ENCODE peak calls at places on chromosomes 11 and 22, in nine cellular contexts. One of them, this sample, is unnamed.

GRCh38 chr11:131987703-131988102 is 617.3 kb downstream of the NTM start:
- DNase-seq in gastrocnemius medialis: no peak
- DNase-seq in thoracic aorta: no peak
- DNase-seq in GM23338: no peak
- DNase-seq in neural progenitor cell: no peak
- DNase-seq in body of pancreas: no peak
- DNase-seq in A549: no peak
- DNase-seq in HepG2: no peak
- DNase-seq in cardiac muscle cell: no peak
- DNase-seq in this sample: no peak

GRCh38 chr22:29553391-29554224 is at the start of gene THOC5:
- DNase-seq in HepG2: peak; percentile 96
- DNase-seq in neural progenitor cell: peak; percentile 96
- DNase-seq in gastrocnemius medialis: peak; percentile 91
- DNase-seq in body of pancreas: peak; percentile 95
- DNase-seq in A549: peak; percentile 88
- DNase-seq in thoracic aorta: peak; percentile 74
- DNase-seq in GM23338: peak; percentile 98
- DNase-seq in cardiac muscle cell: peak; percentile 97
- DNase-seq in this sample: peak; percentile 92

GRCh38 chr11:65654375-65655349 is 8.1 kb downstream of the RELA start:
- DNase-seq in body of pancreas: no peak
- DNase-seq in GM23338: no peak
- DNase-seq in HepG2: no peak
- DNase-seq in cardiac muscle cell: no peak
- DNase-seq in neural progenitor cell: no peak
- DNase-seq in thoracic aorta: no peak
- DNase-seq in A549: no peak
- DNase-seq in gastrocnemius medialis: no peak
- DNase-seq in this sample: no peak

GRCh38 chr11:84905411-84905810 is 721.7 kb downstream of the DLG2 start:
- DNase-seq in HepG2: no peak
- DNase-seq in GM23338: no peak
- DNase-seq in body of pancreas: no peak
- DNase-seq in A549: no peak
- DNase-seq in gastrocnemius medialis: no peak
- DNase-seq in cardiac muscle cell: no peak
- DNase-seq in neural progenitor cell: no peak
- DNase-seq in thoracic aorta: no peak
- DNase-seq in this sample: no peak

GRCh38 chr22:43831561-43832392 is 19.7 kb upstream of the EFCAB6 start:
- DNase-seq in cardiac muscle cell: no peak
- DNase-seq in HepG2: no peak
- DNase-seq in A549: no peak
- DNase-seq in body of pancreas: no peak
- DNase-seq in GM23338: no peak
- DNase-seq in thoracic aorta: no peak
- DNase-seq in neural progenitor cell: no peak
- DNase-seq in gastrocnemius medialis: no peak
- DNase-seq in this sample: no peak

GRCh38 chr11:35006389-35007128 is 90.1 kb downstream of the PDHX start:
- DNase-seq in A549: no peak
- DNase-seq in neural progenitor cell: no peak
- DNase-seq in GM23338: no peak
- DNase-seq in HepG2: no peak
- DNase-seq in thoracic aorta: no peak
- DNase-seq in body of pancreas: no peak
- DNase-seq in cardiac muscle cell: no peak
- DNase-seq in gastrocnemius medialis: no peak
- DNase-seq in this sample: no peak

GRCh38 chr11:19740586-19740985 is 27.9 kb downstream of the NAV2 start:
- DNase-seq in body of pancreas: no peak
- DNase-seq in HepG2: no peak
- DNase-seq in thoracic aorta: no peak
- DNase-seq in A549: no peak
- DNase-seq in neural progenitor cell: no peak
- DNase-seq in GM23338: peak; percentile 25
- DNase-seq in gastrocnemius medialis: no peak
- DNase-seq in cardiac muscle cell: no peak
- DNase-seq in this sample: no peak

GRCh38 chr11:74004694-74005615 is 3.9 kb downstream of the UCP3 start:
- DNase-seq in thoracic aorta: no peak
- DNase-seq in body of pancreas: no peak
- DNase-seq in neural progenitor cell: no peak
- DNase-seq in cardiac muscle cell: no peak
- DNase-seq in gastrocnemius medialis: no peak
- DNase-seq in HepG2: no peak
- DNase-seq in A549: no peak
- DNase-seq in GM23338: no peak
- DNase-seq in this sample: no peak

GRCh38 chr11:74820763-74821162 is 72.1 kb downstream of the RNF169 start:
- DNase-seq in A549: no peak
- DNase-seq in body of pancreas: no peak
- DNase-seq in GM23338: no peak
- DNase-seq in neural progenitor cell: no peak
- DNase-seq in gastrocnemius medialis: no peak
- DNase-seq in HepG2: peak; percentile 8
- DNase-seq in cardiac muscle cell: peak; percentile 87
- DNase-seq in thoracic aorta: no peak
- DNase-seq in this sample: no peak

GRCh38 chr11:43643898-43644625 is 36.5 kb upstream of the HSD17B12 start:
- DNase-seq in body of pancreas: peak; percentile 90
- DNase-seq in gastrocnemius medialis: peak; percentile 74
- DNase-seq in GM23338: peak; percentile 96
- DNase-seq in cardiac muscle cell: peak; percentile 87
- DNase-seq in thoracic aorta: peak; percentile 47
- DNase-seq in HepG2: peak; percentile 77
- DNase-seq in A549: peak; percentile 86
- DNase-seq in neural progenitor cell: peak; percentile 93
- DNase-seq in this sample: peak; percentile 82

GRCh38 chr11:7486731-7487130 is 1.4 kb downstream of the OLFML1 start:
- DNase-seq in A549: no peak
- DNase-seq in HepG2: no peak
- DNase-seq in GM23338: no peak
- DNase-seq in thoracic aorta: no peak
- DNase-seq in gastrocnemius medialis: no peak
- DNase-seq in cardiac muscle cell: peak; percentile 10
- DNase-seq in body of pancreas: no peak
- DNase-seq in neural progenitor cell: no peak
- DNase-seq in this sample: no peak

GRCh38 chr11:133712235-133712634 is 133.1 kb downstream of the SPATA19 start:
- DNase-seq in cardiac muscle cell: no peak
- DNase-seq in GM23338: peak; percentile 40
- DNase-seq in body of pancreas: no peak
- DNase-seq in A549: no peak
- DNase-seq in HepG2: no peak
- DNase-seq in thoracic aorta: no peak
- DNase-seq in gastrocnemius medialis: no peak
- DNase-seq in neural progenitor cell: no peak
- DNase-seq in this sample: no peak

GRCh38 chr11:64101461-64101860 is 64.5 kb downstream of the MACROD1 start:
- DNase-seq in body of pancreas: no peak
- DNase-seq in GM23338: no peak
- DNase-seq in neural progenitor cell: no peak
- DNase-seq in thoracic aorta: no peak
- DNase-seq in HepG2: no peak
- DNase-seq in A549: no peak
- DNase-seq in gastrocnemius medialis: no peak
- DNase-seq in cardiac muscle cell: no peak
- DNase-seq in this sample: no peak

GRCh38 chr22:25219948-25220442 is 556 bp downstream of the CRYBB2 start:
- DNase-seq in cardiac muscle cell: no peak
- DNase-seq in A549: no peak
- DNase-seq in gastrocnemius medialis: no peak
- DNase-seq in neural progenitor cell: no peak
- DNase-seq in thoracic aorta: no peak
- DNase-seq in HepG2: no peak
- DNase-seq in GM23338: no peak
- DNase-seq in body of pancreas: peak; percentile 34
- DNase-seq in this sample: no peak

GRCh38 chr11:65381721-65382035 is 768 bp downstream of the SLC25A45 start:
- DNase-seq in neural progenitor cell: no peak
- DNase-seq in A549: peak; percentile 52
- DNase-seq in HepG2: peak; percentile 94
- DNase-seq in body of pancreas: no peak
- DNase-seq in thoracic aorta: no peak
- DNase-seq in gastrocnemius medialis: peak; percentile 39
- DNase-seq in GM23338: no peak
- DNase-seq in cardiac muscle cell: no peak
- DNase-seq in this sample: no peak

GRCh38 chr11:94046796-94047195 is 25.6 kb downstream of the HEPHL1 start:
- DNase-seq in body of pancreas: no peak
- DNase-seq in GM23338: no peak
- DNase-seq in cardiac muscle cell: no peak
- DNase-seq in A549: no peak
- DNase-seq in thoracic aorta: no peak
- DNase-seq in gastrocnemius medialis: no peak
- DNase-seq in neural progenitor cell: no peak
- DNase-seq in HepG2: no peak
- DNase-seq in this sample: no peak

DNA sequence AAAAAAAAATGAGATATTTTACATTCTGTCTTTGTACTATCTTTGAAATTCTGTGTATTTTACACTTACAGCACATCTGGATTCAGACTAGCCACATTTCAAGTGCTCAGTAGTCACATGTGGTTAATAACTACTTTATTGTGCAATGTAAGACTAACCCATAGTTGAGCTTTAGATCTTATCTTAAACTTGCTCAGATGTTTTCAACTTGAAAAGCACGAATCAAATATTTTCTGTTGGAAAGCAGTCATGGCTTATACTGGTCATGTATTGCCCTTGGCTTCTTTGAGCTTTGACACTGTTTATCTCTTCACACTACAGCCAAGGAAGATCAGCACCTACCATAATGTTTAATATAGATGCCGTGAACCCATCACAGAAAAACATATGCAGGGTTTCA is 4.3 kb downstream of the RBX1 start:
- DNase-seq in GM23338: no peak
- DNase-seq in neural progenitor cell: no peak
- DNase-seq in body of pancreas: no peak
- DNase-seq in HepG2: no peak
- DNase-seq in gastrocnemius medialis: no peak
- DNase-seq in cardiac muscle cell: peak; percentile 64
- DNase-seq in A549: no peak
- DNase-seq in thoracic aorta: no peak
- DNase-seq in this sample: no peak
- H3K27ac ChIP-seq in GM23338: no peak overlapping the region
- H3K27ac ChIP-seq in neural progenitor cell: no peak overlapping the region
- H3K27ac ChIP-seq in body of pancreas: no peak overlapping the region
- H3K27ac ChIP-seq in HepG2: no peak overlapping the region
- H3K27ac ChIP-seq in gastrocnemius medialis: no peak overlapping the region
- H3K27ac ChIP-seq in cardiac muscle cell: no peak overlapping the region
- H3K27ac ChIP-seq in A549: no peak overlapping the region
- H3K27ac ChIP-seq in thoracic aorta: no peak overlapping the region
- H3K27ac ChIP-seq in this sample: no peak overlapping the region

GRCh38 chr22:50246242-50247175 is 1.7 kb upstream of the TUBGCP6 start:
- DNase-seq in A549: peak; percentile 47
- DNase-seq in thoracic aorta: no peak
- DNase-seq in gastrocnemius medialis: peak; percentile 38
- DNase-seq in HepG2: peak; percentile 39
- DNase-seq in body of pancreas: no peak
- DNase-seq in GM23338: peak; percentile 54
- DNase-seq in cardiac muscle cell: no peak
- DNase-seq in neural progenitor cell: no peak
- DNase-seq in this sample: no peak
- H3K27ac ChIP-seq in A549: no peak overlapping the region
- H3K27ac ChIP-seq in thoracic aorta: no peak overlapping the region
- H3K27ac ChIP-seq in gastrocnemius medialis: peak overlapping the region; percentile 90
- H3K27ac ChIP-seq in HepG2: no peak overlapping the region
- H3K27ac ChIP-seq in body of pancreas: no peak overlapping the region
- H3K27ac ChIP-seq in GM23338: no peak overlapping the region
- H3K27ac ChIP-seq in cardiac muscle cell: no peak overlapping the region
- H3K27ac ChIP-seq in neural progenitor cell: no peak overlapping the region
- H3K27ac ChIP-seq in this sample: no peak overlapping the region

DNA sequence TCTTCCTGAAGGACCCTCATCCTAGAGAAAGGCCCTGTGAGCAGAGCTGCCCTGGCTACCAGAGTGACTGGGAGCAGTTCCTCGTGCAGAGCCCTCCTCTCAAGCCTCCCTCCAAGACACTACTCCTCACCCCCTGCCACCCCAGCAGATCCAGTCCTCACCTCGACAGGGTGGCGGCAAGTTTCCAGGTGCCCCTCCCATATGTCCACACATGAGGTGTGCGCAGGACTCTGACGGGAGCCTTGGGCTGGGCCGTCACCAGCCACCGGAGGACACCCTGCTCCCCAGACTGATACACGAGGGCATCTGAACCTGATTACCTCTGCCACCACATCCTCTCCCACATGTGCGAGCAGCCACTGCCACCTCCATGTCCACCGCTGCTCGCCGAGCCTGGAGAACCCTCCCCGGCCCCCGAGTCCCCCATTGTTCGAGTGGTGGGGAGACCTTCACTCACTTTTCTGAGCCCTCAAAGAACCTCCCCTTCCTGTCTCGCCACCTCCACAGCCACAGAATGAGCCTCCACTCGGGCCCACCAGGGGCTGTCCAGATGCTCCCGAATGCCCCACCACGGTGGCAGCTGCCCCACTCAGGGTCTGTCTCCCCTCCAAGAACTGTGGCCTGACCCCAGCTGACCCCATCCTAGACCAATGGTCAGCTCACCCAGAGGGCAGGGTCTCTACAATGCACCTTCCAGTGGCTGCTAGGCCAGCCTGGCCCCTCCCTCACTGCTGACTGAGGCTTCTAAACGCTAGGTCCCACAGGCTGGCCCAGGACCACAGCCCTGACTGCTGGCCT is 62.5 kb downstream of the DGCR2 start:
- DNase-seq in gastrocnemius medialis: no peak
- DNase-seq in GM23338: no peak
- DNase-seq in HepG2: no peak
- DNase-seq in body of pancreas: no peak
- DNase-seq in thoracic aorta: no peak
- DNase-seq in cardiac muscle cell: no peak
- DNase-seq in A549: no peak
- DNase-seq in neural progenitor cell: no peak
- DNase-seq in this sample: no peak
- H3K27ac ChIP-seq in gastrocnemius medialis: no peak overlapping the region
- H3K27ac ChIP-seq in GM23338: no peak overlapping the region
- H3K27ac ChIP-seq in HepG2: no peak overlapping the region
- H3K27ac ChIP-seq in body of pancreas: peak overlapping the region; percentile 58
- H3K27ac ChIP-seq in thoracic aorta: no peak overlapping the region
- H3K27ac ChIP-seq in cardiac muscle cell: no peak overlapping the region
- H3K27ac ChIP-seq in A549: no peak overlapping the region
- H3K27ac ChIP-seq in neural progenitor cell: no peak overlapping the region
- H3K27ac ChIP-seq in this sample: no peak overlapping the region

DNA sequence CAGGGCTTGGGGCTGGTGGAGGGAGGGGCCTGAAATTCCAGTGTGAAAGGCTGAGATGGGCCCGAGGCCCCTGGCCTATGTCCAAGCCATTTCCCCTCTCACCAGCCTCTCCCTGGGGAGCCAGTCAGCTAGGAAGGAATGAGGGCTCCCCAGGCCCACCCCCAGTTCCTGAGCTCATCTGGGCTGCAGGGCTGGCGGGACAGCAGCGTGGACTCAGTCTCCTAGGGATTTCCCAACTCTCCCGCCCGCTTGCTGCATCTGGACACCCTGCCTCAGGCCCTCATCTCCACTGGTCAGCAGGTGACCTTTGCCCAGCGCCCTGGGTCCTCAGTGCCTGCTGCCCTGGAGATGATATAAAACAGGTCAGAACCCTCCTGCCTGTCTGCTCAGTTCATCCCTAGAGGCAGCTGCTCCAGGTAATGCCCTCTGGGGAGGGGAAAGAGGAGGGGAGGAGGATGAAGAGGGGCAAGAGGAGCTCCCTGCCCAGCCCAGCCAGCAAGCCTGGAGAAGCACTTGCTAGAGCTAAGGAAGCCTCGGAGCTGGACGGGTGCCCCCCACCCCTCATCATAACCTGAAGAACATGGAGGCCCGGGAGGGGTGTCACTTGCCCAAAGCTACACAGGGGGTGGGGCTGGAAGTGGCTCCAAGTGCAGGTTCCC is at the start of gene APOC3:
- DNase-seq in HepG2: peak; percentile 85
- DNase-seq in cardiac muscle cell: peak; percentile 67
- DNase-seq in gastrocnemius medialis: no peak
- DNase-seq in thoracic aorta: no peak
- DNase-seq in GM23338: no peak
- DNase-seq in neural progenitor cell: no peak
- DNase-seq in A549: no peak
- DNase-seq in body of pancreas: no peak
- DNase-seq in this sample: no peak
- H3K27ac ChIP-seq in HepG2: peak within 1 kb of the TSS; percentile 99
- H3K27ac ChIP-seq in cardiac muscle cell: no peak within 1 kb of the TSS
- H3K27ac ChIP-seq in gastrocnemius medialis: no peak within 1 kb of the TSS
- H3K27ac ChIP-seq in thoracic aorta: no peak within 1 kb of the TSS
- H3K27ac ChIP-seq in GM23338: no peak within 1 kb of the TSS
- H3K27ac ChIP-seq in neural progenitor cell: no peak within 1 kb of the TSS
- H3K27ac ChIP-seq in A549: no peak within 1 kb of the TSS
- H3K27ac ChIP-seq in body of pancreas: no peak within 1 kb of the TSS
- H3K27ac ChIP-seq in this sample: no peak within 1 kb of the TSS

This sample was measured in RWPE2.